ENCODE peak calls at places on chromosomes 12 and 14, in six cellular contexts. R is uterus, Z is endodermal cell, Q is fibroblast of mammary gland, H is AG10803, D is GM12878. C is an unnamed sample.

GRCh38 chr12:12190087-12190809 is 76.6 kb downstream of the LRP6 start:
- DNase-seq in R (no peak), Z (no peak), Q (no peak), H (no peak), D (no peak), C (no peak)

GRCh38 chr12:46357438-46358324 is 14.9 kb downstream of the SLC38A2 start:
- DNase-seq in R (no peak), Z (peak), Q (peak), H (peak), D (no peak), C (peak)

GRCh38 chr12:89252284-89252683 is 100.0 kb downstream of the DUSP6 start:
- DNase-seq in R (no peak), Z (no peak), Q (peak), H (peak), D (no peak), C (no peak)

GRCh38 chr12:16602412-16602811 is 3.5 kb downstream of the LMO3 start:
- DNase-seq in R (no peak), Z (no peak), Q (no peak), H (no peak), D (no peak), C (no peak)

GRCh38 chr14:71694888-71695505 is 237.2 kb upstream of the RGS6 start:
- DNase-seq in R (no peak), Z (no peak), Q (no peak), H (no peak), D (no peak), C (no peak)

GRCh38 chr14:88189040-88189839 is 133.8 kb downstream of the KCNK10 start:
- DNase-seq in R (peak), Z (peak), Q (peak), H (peak), D (peak), C (peak)

GRCh38 chr12:43396671-43397070 is 155.3 kb downstream of the ADAMTS20 start:
- DNase-seq in R (no peak), Z (no peak), Q (no peak), H (no peak), D (no peak), C (no peak)

GRCh38 chr12:82708507-82708906 is 21.8 kb downstream of the TMTC2 start:
- DNase-seq in R (peak), Z (peak), Q (no peak), H (peak), D (no peak), C (no peak)

GRCh38 chr12:88413561-88414095 is 166.6 kb downstream of the KITLG start:
- DNase-seq in R (no peak), Z (no peak), Q (no peak), H (no peak), D (no peak), C (no peak)

GRCh38 chr12:120019197-120019596 is 30.2 kb downstream of the BICDL1 start:
- DNase-seq in R (no peak), Z (no peak), Q (no peak), H (no peak), D (no peak), C (no peak)

GRCh38 chr12:48013287-48013686 is 9.0 kb upstream of the COL2A1 start:
- DNase-seq in R (no peak), Z (no peak), Q (no peak), H (no peak), D (no peak), C (no peak)

GRCh38 chr14:102817942-102818940 is 41.0 kb downstream of the TRAF3 start:
- DNase-seq in R (no peak), Z (no peak), Q (peak), H (peak), D (no peak), C (peak)

GRCh38 chr14:82667501-82667900 is 1133.8 kb upstream of the SEL1L start:
- DNase-seq in R (no peak), Z (no peak), Q (peak), H (no peak), D (no peak), C (no peak)

GRCh38 chr12:49201595-49202295 is 12.9 kb upstream of the TUBA1A start:
- DNase-seq in R (peak), Z (peak), Q (peak), H (peak), D (no peak), C (peak)

GRCh38 chr12:34016361-34016760 is 5.9 kb upstream of the ALG10 start:
- DNase-seq in R (no peak), Z (peak), Q (no peak), H (no peak), D (no peak), C (no peak)
- TF ChIP-seq CTCF in R (no peak), Z (peak), Q (no peak), H (no peak), D (no peak), C (no peak)

GRCh38 chr14:100158566-100159106 is 809 bp downstream of the DEGS2 start:
- DNase-seq in R (no peak), Z (no peak), Q (no peak), H (no peak), D (no peak), C (no peak)
- H3K4me3 ChIP-seq in R (peak), Z (peak), Q (no peak), H (no peak), D (peak), C (no peak)

DNA sequence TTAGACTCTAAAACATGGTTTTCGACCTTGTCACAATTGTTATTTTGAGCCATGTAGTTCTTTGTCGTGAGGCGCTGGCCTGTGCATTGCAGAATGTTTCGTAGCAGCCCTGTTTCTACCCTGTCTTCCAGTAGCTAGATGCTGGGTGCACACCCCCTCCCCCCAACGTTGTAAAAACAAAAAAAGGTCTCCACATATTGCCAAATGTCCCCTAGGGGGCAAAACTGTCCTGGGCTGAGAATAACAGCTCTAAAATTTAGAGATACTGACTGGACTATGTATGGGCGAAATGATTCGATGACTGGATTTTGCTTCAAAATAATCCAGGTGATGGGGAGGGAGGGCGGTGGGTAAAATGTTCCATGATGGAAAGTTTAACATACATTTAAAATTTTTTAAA is 126.1 kb upstream of the FUT8 start:
- DNase-seq in R (no peak), Z (no peak), Q (peak), H (peak), D (no peak), C (peak)
- TF ChIP-seq CTCF in R (no peak), Z (peak), Q (peak), H (peak), D (peak), C (peak)

GRCh38 chr12:24407884-24408283 is 458.4 kb upstream of the SOX5 start:
- DNase-seq in R (no peak), Z (no peak), Q (no peak), H (no peak), D (no peak), C (no peak)
- H3K4me3 ChIP-seq in R (no peak), Z (no peak), Q (no peak), H (no peak), D (no peak), C (no peak)

GRCh38 chr12:92698466-92698865 is 4.3 kb upstream of the PLEKHG7 start:
- DNase-seq in R (no peak), Z (no peak), Q (no peak), H (no peak), D (no peak), C (no peak)
- TF ChIP-seq CTCF in R (no peak), Z (no peak), Q (no peak), H (no peak), D (no peak), C (no peak)

GRCh38 chr12:642633-643477 is 20.4 kb downstream of the NINJ2 start:
- DNase-seq in R (peak), Z (peak), Q (peak), H (peak), D (no peak), C (peak)
- H3K4me3 ChIP-seq in R (peak), Z (peak), Q (peak), H (peak), D (peak), C (peak)

GRCh38 chr12:4387607-4388006 is 8.1 kb upstream of the FGF23 start:
- DNase-seq in R (no peak), Z (no peak), Q (no peak), H (no peak), D (no peak), C (no peak)

GRCh38 chr12:4380332-4380731 is 820 bp upstream of the FGF23 start:
- DNase-seq in R (no peak), Z (no peak), Q (no peak), H (no peak), D (no peak), C (no peak)

GRCh38 chr12:4386756-4387155 is 7.2 kb upstream of the FGF23 start:
- DNase-seq in R (no peak), Z (no peak), Q (no peak), H (no peak), D (no peak), C (no peak)

GRCh38 chr12:4379410-4379809 is at the start of gene FGF23:
- DNase-seq in R (no peak), Z (peak), Q (peak), H (peak), D (no peak), C (peak)

GRCh38 chr12:4383304-4383865 is 3.9 kb upstream of the FGF23 start:
- DNase-seq in R (no peak), Z (peak), Q (no peak), H (no peak), D (no peak), C (no peak)
- TF ChIP-seq CTCF in R (no peak), Z (peak), Q (no peak), H (no peak), D (peak), C (no peak)

DNA sequence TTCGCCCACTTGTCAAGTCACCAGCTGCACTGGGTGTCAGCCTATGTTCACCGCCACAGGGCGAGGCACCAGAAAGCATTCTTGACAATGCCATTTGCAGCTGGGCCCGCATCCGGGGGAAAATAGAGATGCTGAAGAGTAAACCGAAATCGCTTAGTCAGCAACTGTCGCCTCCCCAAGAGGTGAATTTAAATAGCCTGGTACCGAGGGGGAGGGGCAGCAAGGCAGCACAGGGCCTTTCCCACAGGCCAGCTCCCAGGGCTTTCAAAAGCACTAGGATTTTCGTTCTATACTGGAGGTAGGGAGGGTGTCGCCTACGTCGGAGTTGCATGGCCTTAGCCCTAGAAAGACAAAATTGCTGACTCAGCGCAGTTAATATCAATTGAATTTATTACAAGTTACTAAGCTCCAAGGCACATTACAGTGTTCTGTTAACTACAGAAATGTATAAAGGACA is 4.3 kb downstream of the IRF2BPL start:
- DNase-seq in R (peak), Z (peak), Q (no peak), H (no peak), D (no peak), C (peak)
- H3K4me3 ChIP-seq in R (peak), Z (peak), Q (peak), H (peak), D (peak), C (peak)